ENCODE peak calls at places on chromosomes 11 and 22, in seven cellular contexts. W is adrenal gland, X is neural progenitor cell, Q is HCT116, U is WERI-Rb-1, M is prostate gland, H is colonic mucosa. N is an unnamed sample.

GRCh38 chr11:121482231-121483129 is 29.7 kb upstream of the SORL1-AS1 start:
- DNase-seq in X (no peak), U (no peak), M (no peak), W (no peak), Q (no peak), H (no peak), N (no peak)

GRCh38 chr11:66543263-66544107 is 2.4 kb downstream of the ZDHHC24 start:
- DNase-seq in H (peak; percentile 35), U (peak; percentile 89), M (no peak), X (peak; percentile 52), W (peak; percentile 36), Q (no peak), N (no peak)

GRCh38 chr11:133827556-133827955 is 17.8 kb downstream of the SPATA19 start:
- DNase-seq in M (no peak), Q (no peak), U (no peak), W (no peak), X (no peak), H (no peak), N (no peak)

GRCh38 chr22:46589141-46589748 is 30.9 kb upstream of the GRAMD4 start:
- DNase-seq in Q (no peak), W (no peak), X (peak; percentile 1), M (no peak), U (no peak), H (no peak), N (no peak)

GRCh38 chr22:32308934-32309333 is 48.7 kb upstream of the RFPL3 start:
- DNase-seq in W (no peak), U (no peak), M (no peak), X (no peak), H (no peak), Q (no peak), N (no peak)

GRCh38 chr22:28426346-28427132 is 253.1 kb downstream of the TTC28 start:
- DNase-seq in Q (no peak), U (no peak), X (no peak), H (no peak), M (no peak), W (no peak), N (no peak)

GRCh38 chr11:118572075-118572913 is at the start of gene ARCN1:
- DNase-seq in M (peak; percentile 64), H (peak; percentile 83), W (peak; percentile 83), Q (peak; percentile 41), U (peak; percentile 80), X (peak; percentile 92), N (peak; percentile 56)

GRCh38 chr11:83819936-83820549 is 533.9 kb upstream of the CCDC90B start:
- DNase-seq in X (peak; percentile 38), Q (peak; percentile 35), H (no peak), U (no peak), W (peak; percentile 37), M (peak; percentile 57), N (no peak)

GRCh38 chr11:35781342-35782171 is 119.0 kb downstream of the TRIM44 start:
- DNase-seq in X (peak; percentile 24), M (no peak), Q (no peak), U (no peak), W (peak; percentile 12), H (no peak), N (no peak)

GRCh38 chr22:36948273-36949055 is 35.0 kb downstream of the CSF2RB start:
- DNase-seq in X (no peak), W (no peak), H (no peak), Q (no peak), U (no peak), M (no peak), N (no peak)

GRCh38 chr11:23078289-23078971 is 218.2 kb upstream of the CCDC179 start:
- DNase-seq in U (no peak), Q (no peak), M (no peak), H (no peak), X (no peak), W (no peak), N (no peak)

GRCh38 chr11:31657091-31657490 is 147.5 kb downstream of the ELP4 start:
- DNase-seq in X (no peak), H (no peak), U (no peak), M (no peak), W (no peak), Q (no peak), N (no peak)

GRCh38 chr11:108766596-108767173 is 101.8 kb downstream of the DDX10 start:
- DNase-seq in U (no peak), W (no peak), M (no peak), X (no peak), H (no peak), Q (no peak), N (no peak)

GRCh38 chr11:108871152-108871551 is 206.3 kb downstream of the DDX10 start:
- DNase-seq in U (peak; percentile 39), X (peak; percentile 41), M (no peak), H (no peak), Q (no peak), W (peak; percentile 15), N (no peak)

GRCh38 chr22:20937031-20937793 is 20.0 kb downstream of the CRKL start:
- DNase-seq in X (no peak), Q (no peak), U (no peak), H (no peak), W (no peak), M (no peak), N (no peak)

GRCh38 chr11:46659908-46660307 is 40.5 kb downstream of the ARHGAP1 start:
- DNase-seq in X (no peak), U (no peak), W (no peak), Q (no peak), H (no peak), M (no peak), N (no peak)

GRCh38 chr11:92107331-92107730 is 117.3 kb upstream of the FAT3 start:
- DNase-seq in H (no peak), X (peak; percentile 34), U (no peak), Q (no peak), W (no peak), M (no peak), N (no peak)

GRCh38 chr11:135074397-135074998 is 662.5 kb upstream of the B3GAT1 start:
- DNase-seq in M (no peak), X (peak; percentile 27), U (peak; percentile 43), H (no peak), Q (no peak), W (no peak), N (no peak)

GRCh38 chr22:20054485-20054884 is 25.6 kb upstream of the DGCR8 start:
- DNase-seq in X (no peak), Q (no peak), M (no peak), H (no peak), U (no peak), W (no peak), N (no peak)

GRCh38 chr11:60498853-60499252 is 6.3 kb downstream of the MS4A12 start:
- DNase-seq in X (no peak), U (no peak), M (no peak), H (peak; percentile 56), W (no peak), Q (no peak), N (no peak)

GRCh38 chr11:81725691-81726090 is 1008.0 kb downstream of the FAM181B start:
- DNase-seq in X (no peak), H (no peak), Q (no peak), U (no peak), M (no peak), W (no peak), N (no peak)

GRCh38 chr11:78203184-78203583 is 14.5 kb downstream of the USP35 start:
- DNase-seq in Q (no peak), W (peak; percentile 8), U (no peak), M (no peak), H (no peak), X (no peak), N (no peak)

GRCh38 chr11:18731949-18732821 is 6.2 kb upstream of the IGSF22 start:
- DNase-seq in M (peak; percentile 41), Q (peak; percentile 19), W (peak; percentile 54), U (peak; percentile 66), H (peak; percentile 52), X (peak; percentile 47), N (no peak)

GRCh38 chr11:79440451-79441158 is at the start of gene TENM4:
- DNase-seq in X (peak; percentile 83), H (peak; percentile 35), U (peak; percentile 33), W (peak; percentile 83), M (peak; percentile 40), Q (no peak), N (no peak)

GRCh38 chr11:70364745-70365535 is 33.4 kb upstream of the CTTN start:
- DNase-seq in X (no peak), M (no peak), H (no peak), Q (no peak), W (no peak), U (no peak), N (no peak)

GRCh38 chr11:94767701-94768601 is at the start of gene AMOTL1:
- DNase-seq in W (peak; percentile 82), U (peak; percentile 98), M (peak; percentile 89), H (peak; percentile 63), X (peak; percentile 94), Q (peak; percentile 65), N (peak; percentile 92)

GRCh38 chr11:12232160-12232559 is 121.8 kb downstream of the MICAL2 start:
- DNase-seq in Q (no peak), U (no peak), M (no peak), X (no peak), W (no peak), H (no peak), N (no peak)

GRCh38 chr22:46569848-46570695 is 32.7 kb upstream of the CELSR1 start:
- DNase-seq in M (no peak), X (peak; percentile 1), H (no peak), W (peak; percentile 6), U (no peak), Q (no peak), N (no peak)

DNA sequence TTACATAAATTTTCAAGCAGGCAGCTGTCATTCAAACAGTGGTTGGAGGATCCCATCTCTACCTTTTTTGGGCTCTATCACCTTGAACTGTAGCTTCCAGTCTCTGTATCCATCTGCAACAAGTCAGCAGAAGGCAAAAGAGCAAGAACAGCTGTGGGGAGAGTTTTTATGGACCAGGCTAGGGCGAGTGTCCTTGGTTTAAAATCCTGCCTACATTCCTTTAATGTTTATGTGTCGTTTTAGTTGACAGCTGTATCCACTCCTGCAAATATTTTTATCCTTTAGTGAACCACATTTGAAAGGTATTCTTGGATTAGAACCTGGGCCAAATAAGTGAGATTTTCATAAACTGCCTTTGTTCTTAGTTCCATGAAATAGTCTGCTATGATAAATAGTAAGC is 712.3 kb downstream of the ETS1 start:
- DNase-seq in Q (no peak), X (no peak), M (no peak), W (no peak), U (no peak), H (no peak), N (no peak)
- H3K9me3 ChIP-seq in Q (no peaks in the 10 kb centered on the region), X (no peaks in the 10 kb centered on the region), M (no peaks in the 10 kb centered on the region), W (no peaks in the 10 kb centered on the region), U (no peaks in the 10 kb centered on the region), H (no peaks in the 10 kb centered on the region), N (no peaks in the 10 kb centered on the region)

GRCh38 chr11:29879560-29879959 is 137.3 kb downstream of the KCNA4 start:
- DNase-seq in U (no peak), W (peak; percentile 26), X (no peak), H (no peak), M (no peak), Q (no peak), N (no peak)
- H3K27ac ChIP-seq in U (no peak overlapping the region), W (no peak overlapping the region), X (no peak overlapping the region), H (no peak overlapping the region), M (no peak overlapping the region), Q (no peak overlapping the region), N (no peak overlapping the region)

GRCh38 chr11:125551835-125552342 is 17.4 kb upstream of the EI24 start:
- DNase-seq in H (no peak), U (no peak), Q (no peak), M (no peak), W (no peak), X (no peak), N (no peak)
- H3K9me3 ChIP-seq in H (peaks cover 5% of the 10 kb centered on the region), U (peaks cover 27% of the 10 kb centered on the region), Q (no peaks in the 10 kb centered on the region), M (no peaks in the 10 kb centered on the region), W (no peaks in the 10 kb centered on the region), X (peaks cover 11% of the 10 kb centered on the region), N (peaks cover 4% of the 10 kb centered on the region)

GRCh38 chr11:10764412-10764811 is 13.4 kb downstream of the CTR9 start:
- DNase-seq in X (no peak), W (no peak), M (no peak), U (no peak), Q (no peak), H (no peak), N (no peak)
- H3K27ac ChIP-seq in X (no peak overlapping the region), W (no peak overlapping the region), M (no peak overlapping the region), U (no peak overlapping the region), Q (no peak overlapping the region), H (no peak overlapping the region), N (no peak overlapping the region)

N was measured in PC-9.